ENCODE peak calls at places on chromosomes 4 and X, in five cellular contexts. H is AG08395, O is lung microvascular endothelial cell, D is DMS79 treated with DMSO at 0.1 percent for 48 hours, R is NCI-H510A treated with DMSO at 0.1 percent for 48 hours. V is an unnamed sample.

GRCh38 chr4:3013839-3014350 is 50.5 kb downstream of the GRK4 start:
- DNase-seq in D (no peak), O (no peak), R (no peak), H (no peak), V (no peak)

GRCh38 chr4:175034986-175035705 is 117.0 kb downstream of the ADAM29 start:
- DNase-seq in H (no peak), D (no peak), O (no peak), R (no peak), V (no peak)

GRCh38 chr4:15963568-15963967 is 593 bp upstream of the FGFBP2 start:
- DNase-seq in H (no peak), D (no peak), R (no peak), O (no peak), V (no peak)

GRCh38 chr4:20844311-20844710 is 144.1 kb downstream of the PACRGL start:
- DNase-seq in D (no peak), R (no peak), H (no peak), O (no peak), V (no peak)

GRCh38 chrX:12011075-12011474 is 127.2 kb upstream of the FRMPD4 start:
- DNase-seq in O (no peak), D (no peak), R (no peak), H (no peak), V (no peak)

GRCh38 chr4:6538111-6538510 is 36.9 kb upstream of the MAN2B2 start:
- DNase-seq in D (no peak), R (no peak), H (no peak), O (no peak), V (no peak)

GRCh38 chr4:140756292-140757219 is at the start of gene TBC1D9:
- DNase-seq in H (peak; percentile 67), O (peak; percentile 94), D (peak; percentile 69), R (peak; percentile 79), V (peak; percentile 99)

GRCh38 chrX:150323020-150323419 is 40.1 kb upstream of the MAMLD1 start:
- DNase-seq in H (no peak), R (no peak), D (no peak), O (no peak), V (no peak)

GRCh38 chr4:16264798-16265197 is 38.5 kb upstream of the TAPT1 start:
- DNase-seq in R (peak; percentile 42), H (peak; percentile 69), D (peak; percentile 17), O (peak; percentile 72), V (peak; percentile 70)

GRCh38 chr4:99300934-99301333 is 10.1 kb upstream of the ADH1A start:
- DNase-seq in O (no peak), D (no peak), R (peak; percentile 26), H (peak; percentile 91), V (peak; percentile 14)

GRCh38 chr4:114257516-114257915 is 278.1 kb upstream of the ARSJ start:
- DNase-seq in H (no peak), D (no peak), O (no peak), R (no peak), V (no peak)

GRCh38 chr4:102683846-102684581 is 76.8 kb downstream of the MANBA start:
- DNase-seq in H (no peak), R (no peak), D (no peak), O (no peak), V (no peak)

GRCh38 chr4:82782626-82783025 is 16.0 kb downstream of the SCD5 start:
- DNase-seq in O (no peak), H (no peak), D (no peak), R (no peak), V (no peak)

GRCh38 chrX:115504167-115504566 is 56.8 kb upstream of the PLS3 start:
- DNase-seq in O (peak; percentile 10), H (no peak), R (no peak), D (no peak), V (no peak)